ENCODE peak calls at places on chromosomes 11 and 22, in five cellular contexts. G is MM.1S, A is SK-N-SH, P is GM23338, Z is neural progenitor cell. H is an unnamed sample.

GRCh38 chr11:30196400-30197206 is 34.2 kb upstream of the FSHB start:
- DNase-seq in G (peak), A (peak), Z (peak), P (peak), H (peak)

GRCh38 chr22:23110922-23111527 is 30.8 kb downstream of the RSPH14 start:
- DNase-seq in P (no peak), G (no peak), Z (no peak), A (no peak), H (no peak)

GRCh38 chr11:30317030-30317429 is 5.9 kb upstream of the ARL14EP start:
- DNase-seq in G (peak), P (no peak), Z (no peak), A (no peak), H (no peak)

GRCh38 chr11:94658386-94658785 is 91.2 kb downstream of the PIWIL4 start:
- DNase-seq in G (no peak), A (no peak), P (no peak), Z (no peak), H (no peak)

GRCh38 chr22:29499852-29500251 is 19.8 kb downstream of the NEFH start:
- DNase-seq in A (no peak), Z (no peak), P (no peak), G (no peak), H (no peak)

GRCh38 chr22:32761251-32761903 is 40.1 kb upstream of the TIMP3 start:
- DNase-seq in G (no peak), A (no peak), Z (no peak), P (no peak), H (no peak)

GRCh38 chr11:134252539-134253188 is 488 bp downstream of the THYN1 start:
- DNase-seq in P (peak), Z (peak), G (no peak), A (peak), H (no peak)

GRCh38 chr11:70931430-70931829 is 320.9 kb downstream of the SHANK2 start:
- DNase-seq in G (no peak), P (no peak), A (no peak), Z (no peak), H (no peak)

GRCh38 chr22:21641417-21641794 is 696 bp upstream of the SDF2L1 start:
- DNase-seq in G (no peak), A (peak), P (peak), Z (peak), H (no peak)

GRCh38 chr11:89433278-89433677 is 57.9 kb downstream of the NOX4 start:
- DNase-seq in Z (no peak), P (no peak), A (no peak), G (peak), H (no peak)

GRCh38 chr11:6099577-6099976 is 7.9 kb upstream of the OR56B4 start:
- DNase-seq in Z (no peak), P (peak), G (no peak), A (no peak), H (no peak)

GRCh38 chr11:118436639-118437045 is 350 bp downstream of the KMT2A start:
- DNase-seq in Z (no peak), G (peak), A (no peak), P (peak), H (no peak)

GRCh38 chr11:5297671-5298070 is 4.1 kb downstream of the OR51B4 start:
- DNase-seq in A (no peak), Z (no peak), G (no peak), P (no peak), H (no peak)

GRCh38 chr11:45025716-45026492 is 75.2 kb upstream of the TP53I11 start:
- DNase-seq in P (peak), G (no peak), Z (no peak), A (peak), H (no peak)

GRCh38 chr22:38262051-38262795 is 10.6 kb downstream of the TMEM184B start:
- DNase-seq in P (peak), A (peak), Z (peak), G (peak), H (no peak)

GRCh38 chr11:1271406-1271805 is 38.0 kb downstream of the TOLLIP start:
- DNase-seq in G (no peak), Z (no peak), P (no peak), A (no peak), H (no peak)

GRCh38 chr22:29481265-29482000 is 1.4 kb downstream of the NEFH start:
- DNase-seq in G (no peak), A (no peak), P (peak), Z (peak), H (no peak)

GRCh38 chr22:37183432-37184379 is 4.3 kb downstream of the C1QTNF6 start:
- DNase-seq in P (no peak), G (no peak), A (no peak), Z (no peak), H (no peak)

GRCh38 chr11:74749127-74749964 is 697 bp downstream of the RNF169 start:
- DNase-seq in G (peak), Z (peak), A (peak), P (peak), H (peak)

GRCh38 chr11:35619030-35619753 is 932 bp downstream of the FJX1 start:
- DNase-seq in G (peak), A (peak), P (peak), Z (peak), H (no peak)

GRCh38 chr11:57439786-57440185 is 12.9 kb upstream of the SLC43A3 start:
- DNase-seq in Z (no peak), A (no peak), G (no peak), P (no peak), H (no peak)

GRCh38 chr11:103091024-103091423 is 936 bp downstream of the DCUN1D5 start:
- DNase-seq in Z (peak), P (peak), A (peak), G (no peak), H (no peak)

GRCh38 chr11:64876835-64877341 is 1.5 kb downstream of the EHD1 start:
- DNase-seq in A (no peak), P (no peak), Z (peak), G (no peak), H (no peak)

GRCh38 chr11:112977620-112978212 is 16.5 kb downstream of the NCAM1 start:
- DNase-seq in G (no peak), Z (peak), P (no peak), A (no peak), H (no peak)

GRCh38 chr11:58575377-58576020 is at the start of gene LPXN:
- DNase-seq in A (no peak), P (no peak), G (peak), Z (no peak), H (no peak)

GRCh38 chr11:120431633-120432032 is 79.9 kb upstream of the GRIK4 start:
- DNase-seq in P (peak), G (peak), Z (peak), A (peak), H (peak)

GRCh38 chr11:29751618-29752017 is 265.2 kb downstream of the KCNA4 start:
- DNase-seq in Z (no peak), A (no peak), P (no peak), G (no peak), H (no peak)

GRCh38 chr11:36500315-36500721 is 9.8 kb downstream of the TRAF6 start:
- DNase-seq in G (peak), P (no peak), A (no peak), Z (peak), H (no peak)

GRCh38 chr11:108933630-108934029 is 268.8 kb downstream of the DDX10 start:
- DNase-seq in G (no peak), Z (no peak), A (no peak), P (no peak), H (no peak)

GRCh38 chr11:77044356-77044755 is 10.2 kb downstream of the B3GNT6 start:
- DNase-seq in Z (no peak), G (no peak), A (no peak), P (no peak), H (no peak)

GRCh38 chr11:107203656-107204055 is 185.4 kb upstream of the GUCY1A2 start:
- DNase-seq in P (no peak), G (no peak), A (no peak), Z (no peak), H (no peak)

GRCh38 chr22:20576445-20576816 is 69.0 kb downstream of the MED15 start:
- DNase-seq in A (no peak), G (no peak), P (no peak), Z (no peak), H (no peak)

GRCh38 chr11:72373163-72373562 is 61.2 kb downstream of the CLPB start:
- DNase-seq in Z (no peak), P (no peak), A (no peak), G (no peak), H (no peak)

GRCh38 chr11:133343951-133344350 is 188.3 kb downstream of the OPCML start:
- DNase-seq in Z (no peak), A (no peak), P (no peak), G (no peak), H (no peak)

GRCh38 chr11:29395555-29396072 is 621.2 kb downstream of the KCNA4 start:
- DNase-seq in Z (no peak), A (no peak), G (peak), P (peak), H (no peak)

GRCh38 chr11:112958670-112959069 is 2.5 kb upstream of the NCAM1 start:
- DNase-seq in P (no peak), G (no peak), Z (no peak), A (no peak), H (no peak)

GRCh38 chr11:34827239-34827638 is 88.9 kb downstream of the APIP start:
- DNase-seq in P (no peak), Z (peak), G (peak), A (no peak), H (no peak)

GRCh38 chr11:68436162-68436888 is 24.2 kb upstream of the PPP6R3 start:
- DNase-seq in P (no peak), Z (no peak), A (no peak), G (no peak), H (no peak)

GRCh38 chr11:13354335-13354734 is 76.7 kb downstream of the BMAL1 start:
- DNase-seq in A (no peak), P (peak), Z (peak), G (no peak), H (no peak)
- TF ChIP-seq CTCF in A (peak), P (peak), Z (peak), G (peak), H (peak)

GRCh38 chr11:11894486-11894885 is 52.7 kb downstream of the USP47 start:
- DNase-seq in P (peak), G (no peak), Z (no peak), A (no peak), H (no peak)

GRCh38 chr11:11898648-11899047 is 56.9 kb downstream of the USP47 start:
- DNase-seq in A (no peak), P (no peak), G (no peak), Z (no peak), H (no peak)

GRCh38 chr11:11899401-11899800 is 57.6 kb downstream of the USP47 start:
- DNase-seq in G (no peak), P (peak), A (no peak), Z (no peak), H (no peak)

DNA sequence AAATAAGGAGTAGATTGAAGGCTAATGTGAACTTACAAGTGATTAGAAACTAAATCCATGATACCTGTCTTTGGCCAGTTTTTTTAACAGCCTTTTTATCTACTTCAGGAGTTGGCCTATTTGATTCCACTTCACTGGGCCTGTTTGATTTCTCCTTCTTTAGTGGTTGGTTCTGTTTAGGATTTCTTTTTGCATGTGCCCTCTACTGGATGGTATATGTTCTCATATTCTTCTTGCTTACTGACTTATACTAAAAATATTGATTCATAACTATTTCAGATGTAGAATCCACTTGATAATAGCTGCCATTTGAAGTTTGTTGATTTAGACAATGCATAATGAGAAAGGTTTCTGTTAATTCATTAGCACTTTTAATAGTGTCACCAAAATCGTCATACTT is 53.9 kb downstream of the USP47 start:
- DNase-seq in A (no peak), Z (no peak), G (no peak), P (no peak), H (no peak)
- TF ChIP-seq EZH2phosphoT487 in A (no peak), Z (no peak), G (no peak), P (no peak), H (no peak)

DNA sequence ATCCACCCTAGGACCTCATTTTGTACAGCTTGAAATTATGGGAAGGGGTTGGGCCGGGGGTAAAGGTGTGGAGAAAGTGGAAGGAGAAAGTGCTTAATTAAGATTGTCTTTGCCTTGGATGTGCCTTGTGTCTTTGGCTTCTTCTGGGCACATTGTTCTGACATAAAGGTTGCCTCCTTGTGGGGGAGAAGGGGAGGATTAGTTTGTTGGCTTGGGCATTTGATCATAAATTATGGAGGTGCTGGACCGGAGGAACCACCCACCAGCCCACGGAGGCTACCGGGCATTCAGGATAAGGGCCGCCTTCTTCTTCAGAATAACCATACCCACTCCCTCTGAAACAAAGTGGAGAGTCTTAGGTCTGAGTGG is 1.3 kb downstream of the PAFAH1B2 start:
- DNase-seq in G (peak), A (peak), P (peak), Z (peak), H (no peak)
- TF ChIP-seq CTCF in G (peak), A (peak), P (peak), Z (peak), H (peak)

DNA sequence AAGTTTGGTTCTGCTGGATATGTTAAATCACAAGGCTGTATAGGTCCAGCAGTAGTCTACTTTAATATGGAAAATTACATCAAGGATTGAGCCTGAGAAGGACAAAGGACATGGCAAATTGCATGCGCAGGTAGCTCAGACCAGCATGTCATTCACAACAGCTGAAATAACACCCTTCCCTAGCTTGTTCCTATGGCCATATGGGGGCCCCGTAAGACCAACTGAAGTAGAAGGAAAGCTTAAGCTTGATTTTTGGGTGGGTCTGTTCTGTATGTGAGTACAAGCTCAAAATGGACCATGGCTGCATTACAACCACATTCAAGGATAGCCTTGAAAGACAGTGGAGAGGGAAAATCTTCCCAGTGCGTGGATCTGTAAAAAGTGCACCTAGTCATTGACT is 20.6 kb upstream of the PDE3B start:
- DNase-seq in A (no peak), P (peak), Z (peak), G (no peak), H (no peak)
- TF ChIP-seq EZH2phosphoT487 in A (no peak), P (no peak), Z (no peak), G (no peak), H (no peak)

DNA sequence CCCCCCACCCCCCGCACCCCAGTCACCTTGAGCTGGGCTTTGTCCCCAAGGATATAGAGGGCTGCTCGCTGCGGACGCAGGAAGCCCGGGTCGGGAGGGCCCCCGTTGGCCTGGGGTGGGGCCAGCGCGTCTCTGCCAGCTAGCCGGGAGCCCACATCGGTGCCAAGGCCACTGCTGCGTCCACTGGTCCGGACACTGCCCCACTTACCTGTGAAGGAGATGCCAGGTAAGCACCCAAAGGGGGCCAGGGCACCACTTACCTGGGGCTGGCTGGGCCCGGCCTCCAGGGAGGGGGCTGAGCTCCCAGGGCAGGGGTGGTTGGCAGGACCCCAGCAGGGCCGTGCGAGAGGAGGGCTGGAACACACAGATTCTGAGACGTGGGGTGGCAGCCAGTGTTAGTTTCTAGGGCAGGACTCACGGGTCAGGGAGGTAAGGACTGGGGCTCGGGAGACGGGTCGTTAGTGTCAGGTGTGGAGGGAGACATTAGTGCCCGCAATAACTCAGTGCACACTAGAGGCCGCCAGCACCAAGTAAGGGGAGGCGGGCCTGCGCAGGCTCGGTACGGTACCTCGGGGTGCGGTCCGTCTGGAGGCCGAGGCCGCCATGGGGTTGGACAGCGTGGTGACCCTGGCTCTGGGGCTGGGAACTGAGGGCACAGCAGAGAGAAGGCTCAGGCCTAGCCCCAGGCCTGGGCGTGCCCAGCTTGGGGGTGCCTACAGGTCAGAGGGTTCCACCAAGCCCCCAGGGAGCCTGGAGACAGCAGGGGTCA is 18.2 kb downstream of the SBF1 start:
- DNase-seq in G (no peak), A (peak), Z (peak), P (peak), H (no peak)
- TF ChIP-seq CTCF in G (peak), A (peak), Z (peak), P (peak), H (no peak)

DNA sequence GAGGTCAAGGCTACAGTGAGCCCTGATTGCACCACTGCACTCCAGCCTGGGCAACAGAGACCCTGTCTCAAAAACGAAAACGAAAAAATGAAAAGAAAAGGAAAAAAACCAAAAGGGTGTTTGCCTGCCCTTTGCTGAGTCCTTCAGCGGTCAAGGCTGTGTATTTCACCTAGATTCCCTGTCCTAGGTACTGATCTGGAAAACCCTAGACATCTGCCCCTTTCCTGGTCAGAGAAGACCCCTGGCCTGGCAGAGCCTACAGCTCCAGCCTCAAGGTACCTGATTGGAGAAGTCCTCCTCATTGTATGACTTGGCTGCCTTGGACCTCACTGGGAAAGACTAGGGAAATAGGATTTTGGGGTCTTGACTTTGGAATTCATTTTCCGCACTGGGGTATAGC is 8.0 kb upstream of the CCDC90B start:
- DNase-seq in P (no peak), A (no peak), G (no peak), Z (no peak), H (no peak)
- TF ChIP-seq EZH2phosphoT487 in P (no peak), A (no peak), G (no peak), Z (no peak), H (no peak)

GRCh38 chr22:25702046-25702445 is 39.9 kb upstream of the MYO18B start:
- DNase-seq in P (no peak), A (peak), Z (no peak), G (peak), H (no peak)
- TF ChIP-seq CTCF in P (no peak), A (peak), Z (peak), G (peak), H (peak)

H was measured in HCT116.